ENCODE peak calls at places on chromosome 22, in ten cellular contexts. C is iPS-NIHi11; F is substantia nigra; X is NAMALWA; T is NCI-H1436; L is WTC11; I is RCC 7860; E is NCI-H1105 treated with DMSO at 0.1 percent for 48 hours; O is K562; J is activated CD4-positive, CD25-positive, alpha-beta regulatory T cell. H is an unnamed sample.

GRCh38 chr22:27581688-27582087 is 219.9 kb downstream of the MN1 start:
- DNase-seq in T (no peak), L (no peak), E (no peak), J (no peak), F (peak), X (no peak), O (no peak), C (no peak), I (no peak), H (no peak)

GRCh38 chr22:42261266-42261665 is 9.2 kb downstream of the TCF20 start:
- DNase-seq in J (no peak), F (no peak), E (no peak), T (no peak), L (no peak), C (no peak), O (no peak), I (no peak), X (no peak), H (no peak)

GRCh38 chr22:29748248-29748893 is 18.4 kb downstream of the ZMAT5 start:
- DNase-seq in F (no peak), T (no peak), I (no peak), E (no peak), O (no peak), J (no peak), C (no peak), X (no peak), L (no peak), H (peak)

GRCh38 chr22:49551897-49552659 is 275.6 kb downstream of the BRD1 start:
- DNase-seq in O (no peak), J (no peak), T (no peak), I (no peak), E (no peak), L (no peak), X (no peak), C (no peak), F (no peak), H (no peak)

GRCh38 chr22:33677536-33677935 is 242.7 kb downstream of the LARGE1 start:
- DNase-seq in F (no peak), T (no peak), L (no peak), O (no peak), I (no peak), E (no peak), C (no peak), J (no peak), X (no peak), H (no peak)

GRCh38 chr22:22871536-22872278 is 15.9 kb upstream of the IGLL5 start:
- DNase-seq in O (no peak), L (no peak), C (no peak), E (no peak), F (no peak), I (no peak), J (no peak), X (no peak), T (no peak), H (no peak)

GRCh38 chr22:38641476-38641875 is 14.7 kb downstream of the FAM227A start:
- DNase-seq in T (no peak), O (no peak), I (no peak), F (no peak), J (no peak), C (no peak), X (no peak), E (no peak), L (no peak), H (no peak)

GRCh38 chr22:19184276-19184997 is 5.9 kb upstream of the SLC25A1 start:
- DNase-seq in J (no peak), E (no peak), C (no peak), O (no peak), I (no peak), X (no peak), L (no peak), F (no peak), T (no peak), H (no peak)

GRCh38 chr22:48070083-48070482 is 1307.6 kb downstream of the TBC1D22A start:
- DNase-seq in T (no peak), I (no peak), X (no peak), E (no peak), J (no peak), L (no peak), F (no peak), O (peak), C (no peak), H (no peak)

GRCh38 chr22:50088096-50088495 is 1.7 kb upstream of the MOV10L1 start:
- DNase-seq in X (no peak), O (no peak), J (no peak), F (no peak), I (no peak), E (no peak), C (no peak), L (no peak), T (no peak), H (no peak)

GRCh38 chr22:23055448-23056179 is 14.7 kb upstream of the GNAZ start:
- DNase-seq in X (no peak), F (no peak), C (no peak), I (no peak), O (no peak), J (no peak), E (no peak), T (no peak), L (peak), H (no peak)

GRCh38 chr22:24224468-24224867 is 20.4 kb downstream of the GGT5 start:
- DNase-seq in X (no peak), O (no peak), L (no peak), J (no peak), T (no peak), I (no peak), E (no peak), C (peak), F (no peak), H (no peak)

GRCh38 chr22:29320546-29320945 is 5.0 kb upstream of the RASL10A start:
- DNase-seq in X (peak), L (no peak), E (no peak), T (no peak), I (no peak), J (no peak), O (no peak), F (no peak), C (no peak), H (no peak)

GRCh38 chr22:41181349-41182241 is 23.5 kb upstream of the L3MBTL2 start:
- DNase-seq in L (no peak), I (no peak), J (no peak), C (no peak), E (no peak), X (no peak), T (no peak), F (no peak), O (no peak), H (peak)

H was measured in kidney tubule cell.